ENCODE peak calls at places on chromosomes 5 and 9, in four cellular contexts. S is PC-9; D is CD8-positive, alpha-beta memory T cell; I is neuronal stem cell. X is an unnamed sample.

GRCh38 chr5:127001621-127002296 is 28.6 kb downstream of the MARCHF3 start:
- DNase-seq in S (no peak), D (no peak), I (no peak), X (no peak)

GRCh38 chr9:129197978-129198736 is 20.1 kb upstream of the IER5L start:
- DNase-seq in S (no peak), D (no peak), I (no peak), X (peak; percentile 13)

GRCh38 chr5:175894251-175894650 is 22.9 kb downstream of the CPLX2 start:
- DNase-seq in S (no peak), D (no peak), I (no peak), X (no peak)

GRCh38 chr5:11062379-11062778 is 301.3 kb upstream of the DAP start:
- DNase-seq in S (no peak), D (no peak), I (no peak), X (no peak)

GRCh38 chr5:58985759-58986158 is 402.9 kb downstream of the RAB3C start:
- DNase-seq in S (no peak), D (no peak), I (no peak), X (no peak)

GRCh38 chr5:69230181-69230580 is 4.5 kb upstream of the CDK7 start:
- DNase-seq in S (no peak), D (no peak), I (no peak), X (no peak)

GRCh38 chr9:110114086-110114887 is 93.7 kb downstream of the C9orf152 start:
- DNase-seq in S (no peak), D (no peak), I (no peak), X (no peak)

GRCh38 chr5:166551384-166551783 is 1740.1 kb upstream of the WWC1 start:
- DNase-seq in S (no peak), D (no peak), I (no peak), X (no peak)

GRCh38 chr5:141478321-141478945 is 2.7 kb downstream of the PCDHGC3 start:
- DNase-seq in S (peak; percentile 33), D (no peak), I (no peak), X (no peak)

GRCh38 chr5:33933723-33934544 is 2.3 kb upstream of the RXFP3 start:
- DNase-seq in S (peak; percentile 19), D (no peak), I (no peak), X (no peak)

GRCh38 chr5:73306741-73307275 is 133.8 kb downstream of the TMEM174 start:
- DNase-seq in S (no peak), D (no peak), I (no peak), X (no peak)

DNA sequence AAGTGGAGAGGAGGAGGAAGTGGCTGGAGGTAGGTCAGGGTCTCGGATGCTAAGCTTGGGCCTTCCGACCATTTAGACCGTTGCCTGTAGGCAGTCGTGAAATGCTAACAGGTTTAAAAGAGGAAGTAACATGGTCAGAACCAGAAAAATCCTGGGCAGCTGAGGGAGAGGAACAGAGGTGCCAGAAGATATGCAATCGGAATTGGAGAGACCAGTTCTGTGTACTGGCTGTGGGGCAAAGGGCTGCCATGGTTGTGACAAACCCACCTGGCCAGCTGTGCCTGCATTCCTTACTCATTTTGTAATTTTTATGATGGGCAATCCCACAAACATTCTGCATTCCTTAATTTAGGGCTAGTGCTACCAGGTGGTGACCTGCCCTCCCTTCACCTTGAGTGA is 37.3 kb downstream of the B4GALT1 start:
- DNase-seq in S (peak; percentile 72), D (no peak), I (no peak), X (no peak)
- H3K27ac ChIP-seq in S (peak overlapping the region; percentile 88), D (no peak overlapping the region), I (no peak overlapping the region), X (no peak overlapping the region)

GRCh38 chr9:4206718-4207117 is 93.2 kb downstream of the GLIS3 start:
- DNase-seq in S (no peak), D (no peak), I (no peak), X (no peak)

GRCh38 chr9:4207881-4208615 is 91.8 kb downstream of the GLIS3 start:
- DNase-seq in S (no peak), D (no peak), I (no peak), X (no peak)

GRCh38 chr9:4211806-4212205 is 88.1 kb downstream of the GLIS3 start:
- DNase-seq in S (no peak), D (no peak), I (no peak), X (no peak)

GRCh38 chr9:4211022-4211421 is 88.8 kb downstream of the GLIS3 start:
- DNase-seq in S (no peak), D (no peak), I (no peak), X (no peak)

DNA sequence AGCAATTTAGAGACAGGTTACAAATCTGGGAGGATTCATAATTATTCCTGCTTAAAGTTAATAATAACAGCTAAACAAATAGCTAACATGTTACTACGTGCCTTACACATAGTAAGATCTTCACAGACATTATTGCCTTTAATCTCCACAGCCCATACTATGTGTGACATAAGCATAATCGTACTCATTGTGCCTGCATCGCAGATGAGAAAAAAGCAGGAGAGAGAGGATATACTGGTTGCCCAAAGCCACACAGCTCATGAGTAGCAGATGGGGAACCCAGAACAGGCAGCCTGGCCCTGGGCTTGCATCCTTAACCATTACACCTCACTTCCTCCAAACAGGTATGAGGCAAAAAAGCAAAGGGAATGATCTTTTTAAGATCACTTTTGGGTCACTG is 92.4 kb downstream of the GLIS3 start:
- DNase-seq in S (no peak), D (no peak), I (no peak), X (no peak)
- H3K27ac ChIP-seq in S (no peak overlapping the region), D (no peak overlapping the region), I (no peak overlapping the region), X (no peak overlapping the region)

DNA sequence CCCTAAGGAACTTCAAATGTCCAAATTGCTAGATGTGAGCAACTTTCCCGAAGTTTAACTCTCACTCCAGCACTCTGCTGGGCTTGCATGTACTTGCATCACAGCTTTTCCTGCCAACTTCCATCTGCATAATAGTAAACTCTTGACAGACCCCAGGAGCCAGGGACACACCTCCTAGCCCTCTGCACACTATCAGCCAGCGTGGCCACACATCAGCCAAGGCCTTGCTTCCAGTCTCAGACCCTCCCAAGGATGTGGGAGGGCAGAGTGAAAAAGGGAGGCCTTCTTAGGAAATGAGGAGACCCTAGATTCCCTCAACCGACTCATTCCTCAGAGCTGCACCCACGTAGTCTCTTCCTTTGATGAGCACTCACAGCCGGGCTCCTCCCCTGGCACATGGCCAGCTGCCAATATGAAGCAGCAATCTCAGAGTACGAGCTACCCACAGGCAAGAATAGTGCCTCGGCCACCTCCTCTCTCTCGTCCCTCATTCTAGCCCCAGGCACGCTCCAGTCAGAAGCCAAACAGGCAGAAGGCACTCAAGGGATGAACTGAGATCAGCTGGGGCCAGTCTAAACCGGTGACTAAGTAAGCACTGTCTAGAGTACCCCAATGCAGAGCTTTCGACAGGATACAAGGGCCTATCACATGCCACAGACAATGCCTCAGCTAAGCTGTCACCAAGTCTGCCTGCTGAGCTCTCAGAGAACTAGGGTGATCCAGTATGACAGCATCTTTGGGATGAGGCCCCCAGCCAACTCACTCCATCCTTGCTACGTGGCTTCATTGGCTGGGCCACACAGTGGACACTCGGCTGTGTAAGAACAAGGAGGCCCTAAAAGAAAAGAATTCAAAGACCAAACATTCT is 2.3 kb downstream of the P4HA2 start:
- DNase-seq in S (peak; percentile 39), D (no peak), I (no peak), X (no peak)
- H3K27ac ChIP-seq in S (no peak overlapping the region), D (no peak overlapping the region), I (no peak overlapping the region), X (no peak overlapping the region)

GRCh38 chr5:470961-471749 is 28.2 kb downstream of the EXOC3 start:
- DNase-seq in S (no peak), D (no peak), I (no peak), X (no peak)
- H3K27ac ChIP-seq in S (no peak overlapping the region), D (peak overlapping the region; percentile 83), I (no peak overlapping the region), X (peak overlapping the region; percentile 21)

X was measured in substantia nigra.